ENCODE peak calls at places on chromosomes 7 and 10, in ten cellular contexts. C, I, F, Q, B, X, G, P, N and S are unnamed samples.

GRCh38 chr7:12761691-12762090 is 74.3 kb downstream of the ARL4A start:
- DNase-seq in P (no peak), N (no peak), B (no peak), X (no peak), F (no peak), G (no peak), I (no peak), C (no peak), Q (no peak), S (no peak)

GRCh38 chr7:39847227-39847626 is 102.8 kb upstream of the CDK13 start:
- DNase-seq in G (no peak), B (peak), C (no peak), Q (no peak), N (no peak), I (no peak), P (no peak), F (no peak), X (no peak), S (peak)

GRCh38 chr10:80191589-80192270 is 13.6 kb downstream of the ANXA11 start:
- DNase-seq in F (no peak), N (no peak), P (no peak), Q (peak), I (no peak), G (no peak), B (no peak), X (no peak), C (no peak), S (peak)

GRCh38 chr7:2732959-2733584 is 45.1 kb downstream of the AMZ1 start:
- DNase-seq in I (no peak), P (peak), Q (peak), X (no peak), F (no peak), G (no peak), N (no peak), B (peak), C (peak), S (peak)

GRCh38 chr10:132169031-132169765 is 17.6 kb upstream of the DPYSL4 start:
- DNase-seq in X (no peak), N (no peak), B (no peak), F (no peak), C (peak), P (no peak), G (peak), I (no peak), Q (peak), S (no peak)

GRCh38 chr7:46814516-46815250 is 767.2 kb downstream of the TNS3 start:
- DNase-seq in Q (no peak), F (no peak), I (no peak), N (no peak), G (no peak), X (no peak), B (peak), C (no peak), P (no peak), S (no peak)

GRCh38 chr10:128178319-128178937 is 52.2 kb upstream of the MKI67 start:
- DNase-seq in I (no peak), N (peak), C (no peak), G (no peak), P (peak), X (no peak), B (no peak), F (peak), Q (no peak), S (peak)

GRCh38 chr10:123974406-123974805 is 82.8 kb upstream of the CPXM2 start:
- DNase-seq in P (no peak), N (no peak), C (no peak), G (no peak), F (peak), X (no peak), I (no peak), Q (no peak), B (peak), S (peak)

GRCh38 chr7:117012284-117013174 is 59.2 kb downstream of the ST7 start:
- DNase-seq in Q (no peak), I (no peak), B (peak), C (no peak), X (no peak), F (peak), P (peak), G (no peak), N (no peak), S (peak)

GRCh38 chr10:121063744-121064143 is 212.6 kb downstream of the WDR11 start:
- DNase-seq in G (no peak), N (no peak), I (no peak), C (no peak), Q (no peak), X (no peak), B (no peak), P (no peak), F (no peak), S (no peak)

GRCh38 chr7:128997161-128997560 is 57.8 kb downstream of the TNPO3 start:
- DNase-seq in C (no peak), Q (no peak), N (no peak), X (no peak), I (no peak), B (no peak), P (no peak), G (no peak), F (no peak), S (peak)

GRCh38 chr10:43140414-43140813 is 2.2 kb downstream of the CSGALNACT2 start:
- DNase-seq in Q (no peak), C (no peak), X (peak), G (no peak), I (peak), P (peak), N (no peak), B (peak), F (peak), S (peak)

GRCh38 chr7:110296321-110296720 is 794.6 kb upstream of the LRRN3 start:
- DNase-seq in B (no peak), F (no peak), G (no peak), I (no peak), X (no peak), C (no peak), N (no peak), P (no peak), Q (no peak), S (no peak)

GRCh38 chr7:77348371-77348813 is 67.8 kb downstream of the GSAP start:
- DNase-seq in Q (no peak), G (no peak), F (no peak), B (peak), X (no peak), P (peak), I (peak), C (no peak), N (peak), S (peak)

GRCh38 chr7:3112499-3113134 is 69.0 kb upstream of the CARD11 start:
- DNase-seq in N (no peak), I (no peak), F (no peak), Q (no peak), G (no peak), B (no peak), C (no peak), P (no peak), X (no peak), S (no peak)

GRCh38 chr7:105878746-105879605 is 2.6 kb upstream of the ATXN7L1 start:
- DNase-seq in F (no peak), X (no peak), Q (no peak), P (no peak), B (no peak), C (peak), I (no peak), G (no peak), N (peak), S (no peak)

GRCh38 chr7:11775401-11775800 is 56.6 kb downstream of the THSD7A start:
- DNase-seq in P (no peak), X (no peak), G (no peak), Q (no peak), I (no peak), N (no peak), C (no peak), B (no peak), F (no peak), S (no peak)

GRCh38 chr10:42615419-42615818 is 23.0 kb downstream of the ZNF33B start:
- DNase-seq in Q (no peak), B (no peak), P (no peak), I (no peak), G (no peak), X (no peak), N (no peak), F (no peak), C (no peak), S (no peak)

GRCh38 chr10:125638555-125638954 is 44.4 kb downstream of the TEX36 start:
- DNase-seq in I (no peak), F (no peak), X (no peak), G (no peak), N (no peak), C (no peak), B (no peak), Q (no peak), P (no peak), S (no peak)

GRCh38 chr7:17183630-17184328 is 114.7 kb upstream of the AHR start:
- DNase-seq in C (no peak), G (no peak), N (no peak), I (peak), X (peak), Q (no peak), F (no peak), B (peak), P (no peak), S (no peak)

GRCh38 chr7:131692131-131692960 is 135.9 kb upstream of the PODXL start:
- DNase-seq in C (no peak), N (peak), X (no peak), Q (peak), G (peak), F (peak), P (peak), B (peak), I (no peak), S (peak)

GRCh38 chr10:113187066-113187777 is 237.2 kb downstream of the TCF7L2 start:
- DNase-seq in Q (peak), N (no peak), F (no peak), G (peak), I (no peak), C (no peak), P (no peak), B (no peak), X (no peak), S (peak)

GRCh38 chr7:158279539-158280466 is 307.8 kb downstream of the PTPRN2 start:
- DNase-seq in Q (no peak), B (no peak), G (peak), P (no peak), N (no peak), I (no peak), F (no peak), C (peak), X (no peak), S (no peak)

GRCh38 chr7:11228515-11228914 is 254.8 kb downstream of the PHF14 start:
- DNase-seq in X (no peak), G (no peak), B (no peak), P (no peak), I (no peak), N (no peak), F (no peak), C (no peak), Q (peak), S (peak)

GRCh38 chr10:28243923-28244322 is 58.9 kb downstream of the MPP7 start:
- DNase-seq in Q (no peak), B (no peak), G (no peak), C (no peak), N (no peak), I (no peak), F (no peak), X (no peak), P (no peak), S (no peak)

GRCh38 chr10:43043773-43044394 is 33.0 kb upstream of the RET start:
- DNase-seq in C (peak), I (no peak), F (no peak), G (peak), X (no peak), Q (no peak), B (no peak), P (peak), N (peak), S (no peak)

GRCh38 chr7:157845203-157845810 is 508.5 kb downstream of the DNAJB6 start:
- DNase-seq in I (no peak), G (no peak), Q (no peak), N (no peak), B (no peak), C (no peak), P (no peak), F (no peak), X (no peak), S (no peak)

GRCh38 chr7:44978511-44979366 is at the start of gene MYO1G:
- DNase-seq in X (no peak), F (peak), Q (peak), P (peak), B (no peak), C (peak), G (no peak), N (peak), I (no peak), S (no peak)

GRCh38 chr7:91270372-91270771 is 6.1 kb downstream of the FZD1 start:
- DNase-seq in P (no peak), C (no peak), N (no peak), I (no peak), Q (no peak), F (no peak), X (no peak), B (no peak), G (no peak), S (no peak)

GRCh38 chr10:101829561-101830315 is 11.5 kb upstream of the OGA start:
- DNase-seq in G (no peak), X (no peak), F (peak), Q (no peak), I (no peak), B (no peak), P (no peak), N (peak), C (peak), S (peak)

GRCh38 chr7:26620352-26620751 is 244.0 kb downstream of the SKAP2 start:
- DNase-seq in X (no peak), N (peak), I (no peak), P (peak), G (no peak), C (no peak), Q (no peak), B (no peak), F (peak), S (peak)

GRCh38 chr10:35386594-35387174 is 50.4 kb downstream of the CCNY start:
- DNase-seq in F (no peak), I (no peak), N (no peak), P (no peak), C (no peak), X (no peak), G (no peak), Q (peak), B (no peak), S (peak)

GRCh38 chr7:84502222-84502621 is 307.6 kb upstream of the SEMA3A start:
- DNase-seq in I (no peak), F (no peak), N (no peak), P (no peak), X (no peak), C (no peak), G (no peak), B (no peak), Q (no peak), S (no peak)

GRCh38 chr10:32950457-32951109 is 7.4 kb downstream of the ITGB1 start:
- DNase-seq in C (no peak), I (no peak), F (no peak), X (no peak), G (no peak), B (no peak), Q (no peak), N (no peak), P (no peak), S (no peak)

GRCh38 chr10:73873843-73874215 is 526 bp downstream of the CAMK2G start:
- DNase-seq in B (no peak), G (no peak), X (no peak), N (no peak), C (no peak), Q (no peak), I (no peak), P (peak), F (no peak), S (no peak)

GRCh38 chr7:16071246-16071857 is 350.0 kb downstream of the CRPPA start:
- DNase-seq in C (no peak), F (peak), Q (no peak), X (no peak), B (peak), N (peak), G (no peak), I (peak), P (peak), S (peak)

GRCh38 chr10:61793760-61794713 is 107.5 kb upstream of the ARID5B start:
- DNase-seq in N (no peak), Q (no peak), I (no peak), G (no peak), P (no peak), F (no peak), C (no peak), X (peak), B (peak), S (no peak)

GRCh38 chr7:88759956-88760515 is 536 bp downstream of the ZNF804B start:
- DNase-seq in F (no peak), G (no peak), C (no peak), X (no peak), I (no peak), B (no peak), N (no peak), P (no peak), Q (no peak), S (no peak)
- H3K4me3 ChIP-seq in F (no peak), G (peak), C (no peak), X (no peak), I (no peak), B (no peak), N (peak), P (no peak), Q (peak), S (no peak)

GRCh38 chr10:111990734-111991133 is 192.8 kb downstream of the GPAM start:
- DNase-seq in B (no peak), X (no peak), Q (no peak), I (no peak), G (no peak), P (no peak), F (no peak), C (no peak), N (peak), S (no peak)
- TF ChIP-seq CTCF in B (no peak), X (no peak), Q (peak), I (no peak), G (no peak), P (no peak), F (peak), C (no peak), N (peak), S (no peak)

DNA sequence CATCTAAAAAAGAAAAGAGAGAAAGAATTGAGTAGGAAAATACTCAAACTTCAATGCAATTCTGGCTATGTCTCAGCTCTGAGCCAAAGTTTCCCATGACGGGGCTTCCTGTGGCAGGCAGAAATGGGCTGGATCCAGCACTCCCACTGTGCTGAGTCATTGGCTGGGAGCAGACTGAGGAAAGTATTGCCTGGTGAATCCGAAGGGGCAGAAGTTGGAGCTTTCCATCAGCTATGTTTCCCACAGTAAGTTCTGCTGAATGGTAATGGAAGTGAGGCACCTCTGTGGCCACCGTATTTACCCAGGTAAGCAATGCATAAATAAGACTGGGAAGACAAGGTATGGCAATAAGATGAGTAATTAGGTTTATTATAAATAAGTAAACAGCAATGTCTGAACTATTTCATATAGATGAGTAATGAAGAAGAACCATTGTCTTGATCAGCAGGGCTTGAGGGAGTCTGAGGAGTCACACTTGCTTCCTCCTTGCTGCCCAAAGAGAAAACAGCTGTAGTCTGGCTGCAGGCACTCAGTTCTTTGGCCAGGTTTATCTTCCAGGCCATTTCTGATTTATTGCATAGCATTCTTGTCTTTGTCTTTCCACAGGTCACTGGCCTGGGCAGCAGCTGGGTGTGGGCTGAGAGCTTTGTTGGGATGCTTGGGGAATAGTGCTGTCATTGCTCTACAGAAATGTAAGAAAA is 255.3 kb downstream of the DNAJB9 start:
- DNase-seq in P (no peak), B (peak), I (peak), X (no peak), F (no peak), C (no peak), N (peak), Q (peak), G (no peak), S (peak)
- H3K4me3 ChIP-seq in P (no peak), B (no peak), I (no peak), X (no peak), F (no peak), C (no peak), N (no peak), Q (no peak), G (no peak), S (no peak)

DNA sequence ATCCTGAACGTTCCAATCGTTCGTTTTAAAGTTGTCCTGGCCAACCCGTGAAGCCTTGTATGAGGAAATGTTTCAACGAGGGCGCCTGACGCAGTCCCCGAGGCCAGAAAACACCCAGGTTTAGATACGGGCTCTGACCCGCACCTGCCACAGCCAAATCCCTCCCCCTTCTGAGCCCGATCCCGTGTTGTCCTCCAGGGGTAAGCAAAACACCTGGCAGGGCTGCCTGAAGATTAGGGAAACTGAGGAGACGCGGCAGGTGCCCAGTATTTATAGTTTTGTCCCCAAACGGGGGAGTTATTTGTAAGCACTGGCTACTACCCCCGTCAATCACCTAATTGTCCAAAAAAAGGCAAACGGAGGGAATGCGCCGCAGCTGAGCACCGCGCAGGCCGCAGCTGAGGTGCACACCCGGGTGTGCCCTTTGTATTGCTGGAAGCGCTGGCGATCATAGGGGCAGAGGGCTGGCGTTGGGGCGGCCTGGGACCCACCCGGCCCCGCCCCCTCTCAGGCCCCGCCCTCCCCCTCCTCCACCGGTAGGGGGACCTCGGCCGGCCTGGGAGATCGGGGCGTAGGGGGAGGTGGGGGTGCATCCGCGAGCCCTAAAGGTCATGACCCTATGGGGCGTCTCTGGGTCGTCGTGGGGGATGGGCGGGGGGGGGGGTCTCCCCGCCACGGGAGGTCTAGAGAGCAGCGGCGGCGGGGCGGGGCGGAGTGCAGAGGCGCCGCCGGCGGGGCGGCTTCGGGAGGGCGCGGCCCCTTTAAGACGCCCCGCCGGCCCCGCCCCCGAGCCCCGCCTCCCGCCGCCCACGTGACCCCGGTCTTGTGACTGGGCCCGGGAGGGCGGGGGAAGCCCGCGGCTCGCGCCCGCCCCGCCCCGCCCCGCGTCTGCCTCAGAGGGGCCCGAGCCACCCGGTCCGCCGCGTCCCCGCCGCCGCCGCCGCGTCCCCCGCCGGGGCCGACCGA is at the start of gene BRI3:
- DNase-seq in X (no peak), C (peak), B (peak), F (peak), N (peak), P (peak), G (peak), I (no peak), Q (peak), S (peak)
- TF ChIP-seq CTCF in X (no peak), C (no peak), B (no peak), F (no peak), N (peak), P (no peak), G (no peak), I (peak), Q (peak), S (no peak)

GRCh38 chr10:17507538-17507937 is 53.1 kb upstream of the ST8SIA6 start:
- DNase-seq in Q (no peak), P (no peak), F (no peak), B (no peak), G (no peak), C (no peak), I (no peak), X (no peak), N (no peak), S (no peak)

GRCh38 chr10:17506859-17507471 is 52.6 kb upstream of the ST8SIA6 start:
- DNase-seq in I (no peak), N (no peak), Q (no peak), F (no peak), G (no peak), C (no peak), B (no peak), X (no peak), P (no peak), S (no peak)

GRCh38 chr10:17516376-17516775 is 62.0 kb upstream of the ST8SIA6 start:
- DNase-seq in N (no peak), C (no peak), F (no peak), P (no peak), X (no peak), Q (no peak), B (no peak), I (no peak), G (no peak), S (no peak)

GRCh38 chr10:17510242-17510908 is 56.0 kb upstream of the ST8SIA6 start:
- DNase-seq in X (no peak), C (no peak), B (no peak), I (no peak), P (no peak), G (no peak), N (no peak), Q (no peak), F (no peak), S (no peak)

GRCh38 chr10:17512341-17513001 is 58.1 kb upstream of the ST8SIA6 start:
- DNase-seq in Q (no peak), X (peak), N (no peak), C (no peak), B (peak), P (no peak), G (no peak), I (peak), F (no peak), S (peak)
- H3K4me3 ChIP-seq in Q (no peak), X (no peak), N (no peak), C (no peak), B (no peak), P (no peak), G (no peak), I (no peak), F (no peak), S (no peak)